ENCODE peak calls at places on chromosomes 13 and 19, in eight cellular contexts. F is AG09319, I is fibroblast of lung, L is IMR-90, X is upper lobe of right lung, S is AG04450, K is HepG2, P is B cell. D is an unnamed sample.

GRCh38 chr19:37932985-37933953 is 26.3 kb downstream of the SIPA1L3 start:
- DNase-seq in P (no peak), X (no peak), K (peak; percentile 38), L (peak; percentile 61), I (peak; percentile 25), S (peak; percentile 6), F (no peak), D (no peak)

GRCh38 chr19:17948474-17948966 is 15.7 kb downstream of the CCDC124 start:
- DNase-seq in X (no peak), F (no peak), I (no peak), P (no peak), S (no peak), L (no peak), K (no peak), D (no peak)

GRCh38 chr13:113364371-113364932 is 522 bp upstream of the GRTP1 start:
- DNase-seq in S (no peak), I (peak; percentile 9), L (no peak), P (peak; percentile 64), F (no peak), K (no peak), X (no peak), D (peak; percentile 31)

GRCh38 chr13:64725492-64725891 is 2504.6 kb downstream of the PCDH9 start:
- DNase-seq in K (peak; percentile 3), F (no peak), I (no peak), L (no peak), S (no peak), P (no peak), X (no peak), D (no peak)

GRCh38 chr13:92566767-92567166 is 659.8 kb upstream of the GPC6 start:
- DNase-seq in K (no peak), L (no peak), I (no peak), F (no peak), P (no peak), S (no peak), X (no peak), D (no peak)

GRCh38 chr13:47251771-47252170 is 354.9 kb upstream of the HTR2A start:
- DNase-seq in L (no peak), I (no peak), K (no peak), P (no peak), X (no peak), S (no peak), F (no peak), D (no peak)

GRCh38 chr19:32651729-32652140 is 23.2 kb downstream of the ANKRD27 start:
- DNase-seq in F (no peak), P (no peak), X (no peak), I (peak; percentile 35), K (no peak), S (no peak), L (peak; percentile 11), D (peak; percentile 34)

GRCh38 chr19:29524912-29525870 is 603 bp upstream of the VSTM2B start:
- DNase-seq in S (no peak), X (peak; percentile 54), P (peak; percentile 51), K (no peak), F (no peak), I (no peak), L (no peak), D (no peak)

GRCh38 chr13:65260938-65261880 is 1968.9 kb downstream of the PCDH9 start:
- DNase-seq in P (no peak), F (no peak), X (no peak), K (no peak), S (no peak), L (no peak), I (peak; percentile 18), D (no peak)

GRCh38 chr13:98782654-98783053 is 30.2 kb upstream of the SLC15A1 start:
- DNase-seq in P (no peak), F (no peak), K (no peak), X (no peak), L (no peak), I (no peak), S (no peak), D (no peak)

GRCh38 chr19:36775768-36776167 is 3.2 kb upstream of the ZNF850 start:
- DNase-seq in X (no peak), P (no peak), K (no peak), F (no peak), S (no peak), I (no peak), L (no peak), D (no peak)

GRCh38 chr19:29819300-29819699 is 7.5 kb downstream of the CCNE1 start:
- DNase-seq in F (no peak), P (no peak), S (no peak), I (no peak), K (no peak), X (no peak), L (no peak), D (no peak)

GRCh38 chr19:38849746-38850230 is at the start of gene HNRNPL:
- DNase-seq in L (no peak), I (no peak), X (peak; percentile 100), F (no peak), P (peak; percentile 96), K (no peak), S (no peak), D (peak; percentile 99)

GRCh38 chr13:44904982-44905381 is 84.3 kb downstream of the NUFIP1 start:
- DNase-seq in L (peak; percentile 97), K (no peak), X (no peak), F (peak; percentile 97), S (peak; percentile 90), P (no peak), I (peak; percentile 96), D (no peak)

GRCh38 chr19:18274303-18274775 is at the start of gene IQCN:
- DNase-seq in K (peak; percentile 62), X (no peak), F (no peak), I (peak; percentile 44), S (no peak), L (no peak), P (peak; percentile 53), D (no peak)

GRCh38 chr19:18775586-18776287 is 15.4 kb downstream of the COMP start:
- DNase-seq in F (no peak), L (peak; percentile 71), X (no peak), S (no peak), P (no peak), K (no peak), I (peak; percentile 40), D (no peak)

GRCh38 chr19:18961767-18962423 is 20.9 kb upstream of the HOMER3 start:
- DNase-seq in K (peak; percentile 83), F (no peak), S (no peak), X (no peak), I (no peak), P (peak; percentile 48), L (no peak), D (no peak)

DNA sequence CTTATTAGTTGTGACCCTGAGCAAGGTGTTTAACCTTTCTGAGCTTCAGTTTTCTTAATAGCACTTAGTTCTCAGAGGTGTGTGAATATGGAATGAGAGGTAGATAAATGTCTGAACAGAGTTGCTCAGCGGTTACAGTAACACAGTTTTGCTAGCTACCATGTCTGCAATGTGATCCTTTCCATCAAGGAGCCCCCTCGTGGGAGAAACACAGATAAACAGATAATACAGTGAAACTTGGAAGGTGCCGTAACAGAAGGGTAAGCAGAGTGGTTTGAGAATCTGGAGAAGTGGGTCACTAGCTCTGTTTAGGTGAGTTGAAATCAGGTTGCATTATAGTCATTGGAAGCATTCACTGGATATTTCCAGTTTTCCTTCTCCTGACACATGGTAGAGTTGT is 38.9 kb downstream of the IRS2 start:
- DNase-seq in X (no peak), I (peak; percentile 21), F (no peak), K (no peak), S (no peak), L (no peak), P (no peak), D (no peak)
- TF ChIP-seq CTCF in X (no peak), I (no peak), F (no peak), K (peak; percentile 9), S (no peak), L (peak; percentile 2), P (no peak), D (peak; percentile 26)

DNA sequence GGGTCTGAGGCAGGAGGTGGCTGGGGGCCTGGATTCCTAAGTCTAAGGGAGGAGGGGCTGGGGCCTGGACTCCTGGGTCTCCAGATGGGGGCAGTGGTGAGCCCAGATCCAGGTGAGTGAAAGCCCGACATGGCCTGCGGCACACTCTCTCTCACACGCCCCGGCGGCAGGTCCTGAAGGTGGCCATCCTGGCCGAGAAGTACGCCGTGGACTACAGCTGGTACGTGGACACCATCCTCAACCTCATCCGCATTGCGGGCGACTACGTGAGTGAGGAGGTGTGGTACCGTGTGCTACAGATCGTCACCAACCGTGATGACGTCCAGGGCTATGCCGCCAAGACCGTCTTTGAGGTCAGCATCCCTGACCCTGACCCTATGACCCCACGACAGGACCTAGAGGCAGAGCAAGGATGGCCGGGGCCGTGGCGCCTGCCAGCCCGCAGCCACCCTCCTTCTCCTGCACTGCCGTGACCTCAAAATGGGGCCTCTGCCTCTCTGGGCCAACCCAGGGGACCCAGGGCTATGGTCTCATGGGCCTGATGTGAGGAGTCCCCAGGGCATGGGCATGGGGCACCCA is 13.2 kb downstream of the FUZ start:
- DNase-seq in S (no peak), P (no peak), I (no peak), X (no peak), L (no peak), F (no peak), K (no peak), D (no peak)
- TF ChIP-seq CTCF in S (no peak), P (peak; percentile 27), I (no peak), X (no peak), L (peak; percentile 11), F (no peak), K (peak; percentile 51), D (peak; percentile 31)

DNA sequence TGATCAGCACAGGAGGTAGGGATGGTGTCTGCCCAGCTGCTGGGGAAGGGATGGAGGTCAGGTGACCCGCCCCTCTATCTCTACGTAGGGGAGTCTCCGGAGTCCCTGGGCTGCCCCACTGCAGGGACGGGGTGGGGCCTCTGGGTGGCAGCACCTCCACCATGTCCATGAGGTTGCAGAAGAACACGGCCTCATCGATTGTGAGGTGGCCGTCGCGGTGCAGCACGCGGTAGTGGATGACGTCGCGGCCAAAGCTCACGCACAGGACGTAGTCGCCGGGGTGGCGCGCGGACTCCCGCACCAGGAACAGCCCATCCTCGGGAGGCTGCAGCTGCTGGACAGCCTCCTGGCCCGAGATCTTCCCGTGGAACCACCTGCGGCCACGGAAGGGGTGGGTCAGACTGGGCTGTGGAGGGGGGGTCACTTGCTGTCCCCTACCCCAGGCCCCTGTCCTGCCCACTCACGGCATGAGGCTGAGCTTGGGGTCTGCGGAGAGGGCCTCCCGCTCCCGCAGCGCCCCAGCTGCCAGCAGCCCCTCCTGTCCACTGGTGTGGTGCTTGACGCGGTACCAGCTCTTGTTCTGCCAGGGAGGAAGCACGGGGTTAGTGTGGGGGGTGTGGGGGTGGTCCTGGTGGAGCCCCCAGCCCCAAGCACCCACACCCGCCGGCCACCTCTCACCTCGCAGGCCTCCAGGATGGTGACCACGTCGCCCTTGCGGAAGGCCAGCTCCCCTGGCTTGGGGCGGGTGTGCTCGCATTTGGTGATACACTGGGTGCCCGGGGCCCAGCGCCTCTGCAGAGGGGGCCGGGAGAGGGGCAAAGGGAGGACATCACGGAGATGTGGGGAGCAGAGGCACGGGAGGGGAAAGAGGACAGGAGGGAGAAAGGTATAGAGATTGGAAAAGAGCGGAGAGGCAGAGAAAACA is 2.3 kb downstream of the MATK start:
- DNase-seq in F (no peak), L (no peak), X (peak; percentile 64), P (no peak), K (peak; percentile 47), S (no peak), I (no peak), D (no peak)
- TF ChIP-seq CTCF in F (no peak), L (peak; percentile 8), X (peak; percentile 35), P (peak; percentile 43), K (peak; percentile 79), S (no peak), I (no peak), D (peak; percentile 43)

DNA sequence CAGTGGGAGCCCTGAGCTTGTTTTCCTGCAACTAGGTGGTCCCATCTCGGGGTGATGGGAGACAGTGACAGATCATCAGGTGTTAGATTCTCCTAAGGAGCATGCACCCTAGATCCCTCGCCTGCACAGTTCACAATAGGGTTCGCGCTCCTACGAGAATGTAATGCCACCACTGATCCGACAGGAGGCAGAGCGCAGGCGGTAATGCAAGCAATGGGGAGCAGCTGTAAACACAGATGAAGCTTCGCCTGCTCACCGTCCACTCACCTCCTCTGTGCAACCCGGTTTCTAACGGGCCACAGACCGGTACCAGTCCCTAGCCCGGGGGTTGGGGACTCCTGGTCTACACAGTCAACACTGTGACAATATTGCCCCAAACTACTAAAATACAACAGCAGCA is 38.8 kb downstream of the CARD8 start:
- DNase-seq in P (no peak), I (no peak), S (no peak), X (no peak), F (no peak), K (no peak), L (no peak), D (no peak)
- TF ChIP-seq CTCF in P (no peak), I (no peak), S (no peak), X (no peak), F (no peak), K (no peak), L (no peak), D (peak; percentile 30)